ENCODE peak calls at places on chromosomes 6 and 20, in four cellular contexts. I is thoracic aorta, P is upper lobe of left lung, G is A549. R is an unnamed sample. For H3K4me1, the result is how much of the 10 kb centered on the place peaks cover.

GRCh38 chr6:152952866-152953509 is 29.9 kb downstream of the FBXO5 start:
- DNase-seq in I (no peak), G (peak), P (no peak), R (peak)

GRCh38 chr6:25316626-25317025 is 37.5 kb downstream of the CARMIL1 start:
- DNase-seq in P (no peak), G (no peak), I (no peak), R (no peak)

GRCh38 chr20:60137657-60138245 is 179.5 kb downstream of the CDH26 start:
- DNase-seq in P (no peak), G (peak), I (no peak), R (peak)

GRCh38 chr20:21490105-21490504 is 23.8 kb downstream of the NKX2-2 start:
- DNase-seq in G (no peak), P (no peak), I (no peak), R (peak)

GRCh38 chr6:129601323-129601722 is 108.7 kb downstream of the ARHGAP18 start:
- DNase-seq in I (no peak), P (no peak), G (no peak), R (no peak)

GRCh38 chr6:16766043-16766521 is 4.8 kb upstream of the ATXN1 start:
- DNase-seq in G (no peak), I (no peak), P (no peak), R (no peak)

GRCh38 chr6:91678679-91679078 is 1091.8 kb upstream of the MAP3K7 start:
- DNase-seq in P (no peak), I (no peak), G (no peak), R (no peak)

GRCh38 chr20:13022401-13023170 is 13.8 kb downstream of the SPTLC3 start:
- DNase-seq in I (no peak), P (no peak), G (no peak), R (no peak)

GRCh38 chr6:143965503-143966171 is 42.4 kb downstream of the PLAGL1 start:
- DNase-seq in G (no peak), I (no peak), P (no peak), R (no peak)

GRCh38 chr6:97674802-97675201 is 391.8 kb upstream of the MMS22L start:
- DNase-seq in I (no peak), P (no peak), G (no peak), R (no peak)

GRCh38 chr20:23092409-23092756 is 6.3 kb upstream of the CD93 start:
- DNase-seq in P (no peak), G (no peak), I (no peak), R (no peak)

GRCh38 chr6:30154061-30154460 is 7.0 kb downstream of the TRIM10 start:
- DNase-seq in G (no peak), I (no peak), P (peak), R (no peak)

GRCh38 chr6:158029668-158030230 is 48.1 kb downstream of the SYNJ2 start:
- DNase-seq in G (no peak), P (no peak), I (no peak), R (no peak)

GRCh38 chr6:130680118-130680517 is 147.1 kb upstream of the SMLR1 start:
- DNase-seq in P (no peak), G (no peak), I (no peak), R (no peak)

DNA sequence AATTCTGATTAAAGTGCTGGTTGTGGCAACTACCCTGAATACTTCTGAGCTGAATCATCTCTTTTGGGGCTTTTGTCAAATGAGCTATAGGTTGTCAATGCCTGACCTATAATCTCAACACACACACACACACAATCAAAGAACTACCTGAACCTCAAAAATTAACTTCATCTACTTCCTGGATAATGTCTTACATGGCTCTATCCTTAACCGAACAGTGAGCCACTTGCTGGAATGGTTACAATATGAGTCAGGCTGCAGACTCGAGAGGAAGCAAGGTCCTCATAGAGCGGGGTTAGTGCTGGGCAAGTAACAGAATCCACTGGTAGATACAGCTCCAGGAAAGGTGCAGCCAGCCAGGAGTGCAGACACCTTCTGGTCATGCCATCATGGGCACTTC is 70.6 kb upstream of the DST start:
- DNase-seq in G (no peak), I (peak), P (no peak), R (no peak)
- H3K4me1 ChIP-seq in G (half or more), I (under half), P (under half), R (half or more)

DNA sequence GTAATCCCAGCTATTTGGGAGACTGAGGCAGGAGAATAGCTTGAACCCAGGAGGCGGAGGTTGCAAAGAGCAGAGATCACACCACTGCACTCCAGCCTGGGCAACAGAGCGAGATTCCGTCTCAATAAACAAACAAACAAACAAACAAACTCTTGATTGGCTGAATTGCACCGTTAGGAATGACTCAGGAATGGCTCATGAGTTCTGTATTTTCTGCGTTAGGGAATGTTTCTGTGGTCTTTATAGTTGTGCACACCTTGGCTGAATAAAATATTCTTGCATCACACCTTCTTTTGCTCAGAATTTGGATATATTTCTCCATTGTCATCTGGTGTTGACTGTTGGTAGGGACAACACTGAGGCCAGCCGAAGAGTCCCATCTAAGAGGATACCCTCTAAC is 19.7 kb upstream of the PI16 start:
- DNase-seq in P (no peak), I (no peak), G (no peak), R (no peak)
- H3K4me1 ChIP-seq in P (under half), I (under half), G (under half), R (under half)

GRCh38 chr6:35218456-35218855 is 4.7 kb downstream of the SCUBE3 start:
- DNase-seq in I (no peak), G (no peak), P (no peak), R (no peak)
- H3K4me1 ChIP-seq in I (under half), G (under half), P (under half), R (under half)

GRCh38 chr20:59043698-59044097 is 1.1 kb upstream of the PRELID3B start:
- DNase-seq in I (no peak), P (no peak), G (no peak), R (no peak)

GRCh38 chr20:59042796-59043621 is 423 bp upstream of the PRELID3B start:
- DNase-seq in I (peak), P (peak), G (peak), R (peak)

GRCh38 chr20:59042151-59042795 is at the start of gene PRELID3B:
- DNase-seq in I (no peak), G (peak), P (no peak), R (peak)

GRCh38 chr20:59039233-59039632 is 3.4 kb downstream of the PRELID3B start:
- DNase-seq in I (no peak), P (no peak), G (no peak), R (no peak)

DNA sequence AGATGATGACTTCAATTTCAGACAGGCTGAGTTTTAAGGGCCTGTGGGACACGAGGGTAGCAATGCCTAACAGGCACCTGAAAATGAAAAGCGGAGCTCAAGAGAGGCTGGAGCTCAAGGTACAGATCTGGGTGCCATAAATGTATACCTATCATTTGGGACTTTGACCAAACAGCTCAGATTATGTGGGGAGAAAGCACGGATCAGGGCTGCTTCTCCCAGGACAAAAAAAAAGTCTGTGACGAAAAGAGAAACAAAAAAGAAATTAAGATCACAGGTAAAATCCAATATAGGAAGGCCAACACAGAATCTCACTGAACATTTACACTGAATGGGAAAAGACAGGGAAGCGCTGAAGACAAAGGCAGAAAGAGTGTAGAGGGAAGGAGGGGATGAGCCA is 1.9 kb downstream of the PRELID3B start:
- DNase-seq in G (no peak), P (no peak), I (no peak), R (no peak)
- H3K4me1 ChIP-seq in G (under half), P (under half), I (under half), R (under half)

GRCh38 chr20:34011275-34011674 is 17.6 kb downstream of the RALY start:
- DNase-seq in P (no peak), I (no peak), G (no peak), R (no peak)

GRCh38 chr20:34010405-34010895 is 16.7 kb downstream of the RALY start:
- DNase-seq in I (no peak), P (no peak), G (no peak), R (peak)

GRCh38 chr20:34012735-34013134 is 19.0 kb downstream of the RALY start:
- DNase-seq in G (no peak), P (no peak), I (no peak), R (no peak)

GRCh38 chr20:34013532-34013931 is 19.8 kb downstream of the RALY start:
- DNase-seq in P (no peak), G (no peak), I (no peak), R (no peak)

GRCh38 chr20:34012330-34012729 is 18.6 kb downstream of the RALY start:
- DNase-seq in P (no peak), I (no peak), G (no peak), R (peak)
- H3K4me1 ChIP-seq in P (half or more), I (under half), G (under half), R (half or more)

GRCh38 chr20:48926267-48926666 is 4.8 kb downstream of the ARFGEF2 start:
- DNase-seq in P (no peak), G (no peak), I (no peak), R (no peak)

GRCh38 chr20:48923149-48923718 is 1.7 kb downstream of the ARFGEF2 start:
- DNase-seq in I (no peak), P (no peak), G (no peak), R (no peak)

GRCh38 chr20:48926816-48927215 is 5.3 kb downstream of the ARFGEF2 start:
- DNase-seq in I (no peak), P (no peak), G (no peak), R (no peak)

GRCh38 chr20:48921883-48922867 is 664 bp downstream of the ARFGEF2 start:
- DNase-seq in G (peak), P (no peak), I (no peak), R (peak)

GRCh38 chr20:48924711-48925109 is 3.2 kb downstream of the ARFGEF2 start:
- DNase-seq in I (no peak), G (no peak), P (no peak), R (no peak)
- H3K4me1 ChIP-seq in I (under half), G (under half), P (half or more), R (under half)

GRCh38 chr6:167122041-167122826 is 662 bp upstream of the CCR6 start:
- DNase-seq in P (peak), I (no peak), G (no peak), R (no peak)

GRCh38 chr6:167124753-167125152 is 1.9 kb downstream of the CCR6 start:
- DNase-seq in I (no peak), G (no peak), P (no peak), R (no peak)

GRCh38 chr6:167121471-167121870 is 1.4 kb upstream of the CCR6 start:
- DNase-seq in P (no peak), G (no peak), I (no peak), R (no peak)

GRCh38 chr6:167125405-167125804 is 2.5 kb downstream of the CCR6 start:
- DNase-seq in I (no peak), G (no peak), P (no peak), R (no peak)

DNA sequence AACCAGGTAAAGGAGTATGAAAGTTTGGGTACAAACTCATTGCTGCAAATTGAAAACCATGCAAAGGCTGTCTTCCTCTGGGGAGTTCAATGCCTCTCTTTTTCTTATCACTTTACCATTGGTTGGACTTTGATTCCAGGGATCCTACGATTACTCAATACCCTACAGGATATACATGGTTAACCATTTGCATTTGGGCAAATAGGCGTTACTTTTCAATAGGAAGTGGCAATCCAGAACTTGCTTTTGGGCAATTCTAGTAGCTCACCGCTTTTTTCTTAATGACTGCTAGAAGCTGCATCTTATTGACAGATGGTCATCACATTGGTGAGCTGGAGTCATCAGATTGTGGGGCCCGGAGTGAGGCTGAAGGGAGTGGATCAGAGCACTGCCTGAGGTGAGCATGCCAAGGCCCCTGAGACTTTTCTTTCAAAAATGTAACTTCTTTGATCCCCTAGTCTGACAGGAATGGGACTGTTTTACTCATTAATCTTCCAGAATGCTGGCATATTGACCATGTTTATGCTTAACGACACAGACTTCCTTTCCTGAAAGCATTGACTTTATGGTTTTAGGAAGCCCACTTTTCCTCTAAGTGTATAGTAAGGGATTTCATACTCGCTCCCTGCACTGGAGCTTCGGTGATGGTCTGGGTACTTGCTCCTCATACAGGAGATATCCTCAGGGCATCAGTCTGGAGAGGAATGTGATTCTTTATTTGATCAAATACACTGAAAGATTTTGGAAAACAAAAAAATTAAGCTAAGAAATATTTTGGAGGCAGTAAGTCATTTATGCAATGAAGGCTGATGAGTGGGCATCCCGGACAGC is at the start of gene CCR6:
- DNase-seq in G (no peak), P (no peak), I (no peak), R (no peak)
- H3K4me1 ChIP-seq in G (under half), P (under half), I (under half), R (under half)

DNA sequence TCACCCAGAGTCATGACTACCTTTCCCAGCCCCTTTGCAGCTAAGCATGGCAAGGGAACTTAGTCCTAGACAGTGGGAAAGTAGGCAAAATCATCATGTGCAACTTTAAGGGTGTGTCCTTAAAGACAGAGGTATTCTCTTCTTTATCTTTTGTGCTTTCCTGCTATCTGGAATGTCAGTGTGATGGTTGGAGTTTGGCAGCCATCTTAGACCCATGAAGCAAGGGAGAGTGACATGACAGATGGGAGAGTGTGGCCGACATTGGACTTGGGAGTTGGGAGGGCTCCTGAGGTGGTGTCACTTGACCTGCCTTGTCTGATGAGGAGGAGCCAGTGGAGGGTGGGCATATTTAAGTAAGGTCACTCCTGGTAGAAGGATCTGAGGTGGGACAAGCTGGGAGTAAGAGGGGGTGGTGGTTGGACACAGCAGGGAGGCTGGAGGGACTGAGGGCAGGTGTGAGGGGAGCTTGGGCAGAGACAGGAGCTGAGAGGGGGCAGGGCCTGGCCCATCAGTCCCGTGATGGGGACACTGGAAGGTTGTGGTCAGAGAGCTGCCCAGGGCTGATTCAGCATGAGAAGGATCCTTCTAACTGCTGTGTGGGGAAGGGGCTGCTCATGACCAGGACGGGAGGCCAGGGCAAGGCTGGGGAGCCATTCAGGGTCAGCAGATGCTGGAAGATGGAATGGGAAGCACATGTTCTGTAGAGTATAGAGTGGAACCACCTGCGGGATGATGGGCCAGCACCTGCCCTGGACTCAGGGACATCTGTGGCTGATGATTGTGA is 29.5 kb upstream of the SULF2 start:
- DNase-seq in G (no peak), I (no peak), P (no peak), R (no peak)
- H3K4me1 ChIP-seq in G (under half), I (under half), P (under half), R (under half)